ENCODE peak calls at places on chromosomes 7 and 10, in four cellular contexts. G is IMR-90, B is K562, J is GM12878. F is an unnamed sample.

GRCh38 chr10:75709830-75710229 is 278.4 kb downstream of the LRMDA start:
- DNase-seq in B (no peak), J (no peak), G (no peak), F (no peak)

GRCh38 chr10:110612629-110613028 is 31.5 kb upstream of the RBM20 start:
- DNase-seq in J (peak), B (no peak), G (no peak), F (no peak)

GRCh38 chr7:78395298-78396120 is 596.9 kb downstream of the PHTF2 start:
- DNase-seq in B (no peak), J (no peak), G (peak), F (no peak)

GRCh38 chr7:46071076-46071475 is 150.0 kb upstream of the IGFBP3 start:
- DNase-seq in G (no peak), B (no peak), J (no peak), F (no peak)

GRCh38 chr7:140898794-140899548 is 25.8 kb downstream of the BRAF start:
- DNase-seq in J (no peak), G (peak), B (no peak), F (no peak)

GRCh38 chr10:44366936-44367630 is 17.8 kb downstream of the CXCL12 start:
- DNase-seq in J (no peak), B (no peak), G (peak), F (no peak)

GRCh38 chr10:71547290-71547689 is 150.6 kb downstream of the CDH23 start:
- DNase-seq in G (no peak), B (peak), J (no peak), F (no peak)

GRCh38 chr7:94135180-94135579 is 131.0 kb upstream of the BET1 start:
- DNase-seq in B (no peak), J (no peak), G (peak), F (no peak)

GRCh38 chr7:55179897-55180682 is 161.3 kb downstream of the EGFR start:
- DNase-seq in B (no peak), G (no peak), J (no peak), F (no peak)

GRCh38 chr7:77823787-77824186 is 25.2 kb downstream of the PHTF2 start:
- DNase-seq in G (no peak), J (no peak), B (no peak), F (no peak)

GRCh38 chr7:121442845-121443244 is 46.7 kb upstream of the FAM3C start:
- DNase-seq in B (no peak), G (no peak), J (no peak), F (no peak)

GRCh38 chr10:70575874-70576802 is 26.4 kb downstream of the PRF1 start:
- DNase-seq in B (peak), G (no peak), J (peak), F (no peak)

GRCh38 chr10:64288404-64288803 is 767.2 kb downstream of the REEP3 start:
- DNase-seq in J (no peak), G (no peak), B (no peak), F (no peak)

GRCh38 chr10:110664483-110665420 is 20.6 kb downstream of the RBM20 start:
- DNase-seq in J (no peak), G (peak), B (peak), F (peak)

GRCh38 chr10:618229-618989 is 71.1 kb downstream of the DIP2C start:
- DNase-seq in G (no peak), J (no peak), B (no peak), F (no peak)

GRCh38 chr7:39510738-39511372 is 55.3 kb upstream of the YAE1 start:
- DNase-seq in J (no peak), G (peak), B (no peak), F (no peak)

GRCh38 chr10:70478191-70479160 is at the start of gene PALD1:
- DNase-seq in J (no peak), G (no peak), B (peak), F (peak)

GRCh38 chr10:129501652-129502436 is 34.8 kb downstream of the MGMT start:
- DNase-seq in J (peak), G (no peak), B (no peak), F (no peak)

GRCh38 chr7:105853931-105854419 is 22.4 kb downstream of the ATXN7L1 start:
- DNase-seq in J (no peak), B (no peak), G (peak), F (no peak)

GRCh38 chr10:12844796-12845524 is 156.6 kb downstream of the CCDC3 start:
- DNase-seq in J (no peak), G (peak), B (no peak), F (peak)

GRCh38 chr10:118542205-118542604 is 53.2 kb downstream of the PRLHR start:
- DNase-seq in B (no peak), G (no peak), J (no peak), F (no peak)

GRCh38 chr10:118542789-118543188 is 52.7 kb downstream of the PRLHR start:
- DNase-seq in G (no peak), J (no peak), B (no peak), F (no peak)

GRCh38 chr10:118544401-118544948 is 51.0 kb downstream of the PRLHR start:
- DNase-seq in G (no peak), B (no peak), J (no peak), F (no peak)

GRCh38 chr10:118545381-118545780 is 50.1 kb downstream of the PRLHR start:
- DNase-seq in G (no peak), J (no peak), B (no peak), F (no peak)

GRCh38 chr10:118543714-118544400 is 51.6 kb downstream of the PRLHR start:
- DNase-seq in B (peak), G (peak), J (no peak), F (peak)
- TF ChIP-seq ELK1 in B (no peak), G (no peak), J (no peak), F (no peak)

DNA sequence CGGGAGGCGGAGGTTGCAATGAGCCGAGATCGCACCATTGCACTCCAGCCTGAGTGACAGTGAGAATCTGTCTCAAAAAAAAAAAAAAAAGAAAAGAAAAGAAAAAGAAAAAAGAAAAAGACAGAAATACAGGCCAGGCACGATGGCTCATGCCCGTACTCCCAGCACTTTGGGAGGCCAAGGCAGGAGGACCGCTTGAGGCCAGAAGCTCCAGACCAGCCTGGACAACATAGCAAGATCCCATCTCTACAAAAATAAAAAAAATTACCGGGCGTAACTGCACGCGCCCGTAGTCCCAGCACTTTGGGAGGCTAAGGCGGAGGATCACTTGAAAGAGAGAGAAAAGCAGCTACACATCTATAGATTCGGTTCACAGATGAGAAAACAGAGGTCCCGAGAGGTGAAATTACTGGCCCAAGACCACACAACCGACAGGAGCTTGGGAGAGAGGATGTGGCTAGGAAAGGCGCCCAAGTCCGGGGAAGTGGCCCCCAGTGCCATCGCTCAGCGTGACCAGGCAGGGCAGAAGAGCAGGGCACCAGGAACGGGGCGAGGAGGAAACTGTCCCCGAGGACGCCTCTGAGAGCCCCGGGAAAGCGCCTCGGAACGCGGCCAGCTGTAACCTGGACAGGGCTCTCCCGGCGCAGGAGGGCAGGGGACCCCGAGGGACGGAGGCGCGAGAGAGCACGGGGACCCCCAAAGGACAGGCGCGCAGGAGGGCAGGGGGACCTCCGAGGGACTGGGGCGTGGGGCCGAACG is 612 bp downstream of the SNX8 start:
- DNase-seq in G (no peak), B (no peak), J (no peak), F (no peak)
- TF ChIP-seq ELK1 in G (no peak), B (no peak), J (no peak), F (no peak)

DNA sequence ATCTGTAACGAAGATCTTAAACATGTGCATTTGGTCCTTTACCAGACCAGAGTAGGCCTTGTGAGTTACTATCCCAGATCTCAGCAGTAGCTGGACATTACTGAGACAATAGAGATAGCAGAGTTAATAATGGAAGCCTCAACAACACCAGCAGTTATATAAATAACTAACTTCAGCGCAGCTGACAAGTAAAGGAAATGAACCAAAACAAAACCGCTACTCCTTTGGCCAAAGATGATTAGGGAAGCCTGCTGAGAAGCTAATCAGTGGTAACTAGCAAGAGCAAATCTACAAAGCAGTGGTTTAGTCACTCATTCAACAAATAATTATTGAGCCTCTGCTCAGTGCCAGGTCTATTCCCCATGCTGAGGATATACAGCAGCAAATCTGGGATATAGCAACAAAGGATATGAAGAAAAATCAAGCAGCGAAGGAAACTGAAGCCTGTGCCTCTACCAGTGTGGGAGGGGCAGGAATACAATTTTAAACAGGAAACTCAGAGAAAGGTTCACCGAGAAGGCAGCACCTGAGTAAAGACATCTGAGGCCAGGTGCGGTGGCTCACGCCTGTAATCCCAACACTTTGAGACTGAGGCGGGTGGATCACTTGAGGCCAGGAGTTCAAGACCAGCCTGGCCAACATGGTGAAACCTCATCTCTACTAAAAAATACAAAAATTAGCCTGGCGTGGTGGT is 103.6 kb downstream of the ELMO1 start:
- DNase-seq in J (peak), G (no peak), B (no peak), F (no peak)
- TF ChIP-seq ELK1 in J (no peak), G (no peak), B (no peak), F (no peak)

DNA sequence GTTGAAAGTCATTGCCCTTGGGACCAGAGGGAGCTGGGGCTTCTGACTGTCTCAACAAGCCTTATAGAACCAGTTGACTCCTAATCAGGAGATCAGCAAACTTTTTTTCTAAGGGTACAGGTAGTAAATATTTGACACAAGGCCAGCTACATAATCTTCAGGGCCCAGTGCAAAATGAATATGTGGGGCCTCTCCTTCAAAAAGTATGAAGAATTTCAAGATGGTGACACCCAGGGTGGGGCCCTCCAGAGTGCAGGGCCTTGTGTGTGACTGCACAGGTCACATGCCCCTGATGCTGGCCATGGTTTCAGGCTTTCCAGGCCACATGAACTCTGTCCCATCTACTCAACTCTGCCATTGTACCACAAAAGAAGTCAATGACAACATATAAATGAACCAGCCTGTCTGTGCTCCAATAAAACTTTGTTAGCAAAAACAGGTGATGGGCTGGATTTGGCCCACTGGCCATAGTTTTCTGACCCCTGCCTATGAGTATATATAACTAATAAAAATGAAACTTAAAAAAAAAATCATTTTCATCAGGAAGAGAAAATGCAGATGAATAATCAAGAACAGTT is 6.1 kb downstream of the MMRN2 start:
- DNase-seq in G (no peak), J (no peak), B (no peak), F (no peak)
- TF ChIP-seq ELK1 in G (no peak), J (no peak), B (no peak), F (no peak)

GRCh38 chr10:5095687-5096086 is 1.5 kb downstream of the AKR1C3 start:
- DNase-seq in G (no peak), B (no peak), J (no peak), F (peak)

GRCh38 chr10:5092375-5092774 is 1.8 kb upstream of the AKR1C3 start:
- DNase-seq in B (no peak), G (no peak), J (no peak), F (no peak)

GRCh38 chr10:5092848-5093790 is 1.1 kb upstream of the AKR1C3 start:
- DNase-seq in J (no peak), B (no peak), G (no peak), F (peak)

GRCh38 chr10:5096108-5096507 is 1.9 kb downstream of the AKR1C3 start:
- DNase-seq in J (no peak), B (no peak), G (no peak), F (no peak)

DNA sequence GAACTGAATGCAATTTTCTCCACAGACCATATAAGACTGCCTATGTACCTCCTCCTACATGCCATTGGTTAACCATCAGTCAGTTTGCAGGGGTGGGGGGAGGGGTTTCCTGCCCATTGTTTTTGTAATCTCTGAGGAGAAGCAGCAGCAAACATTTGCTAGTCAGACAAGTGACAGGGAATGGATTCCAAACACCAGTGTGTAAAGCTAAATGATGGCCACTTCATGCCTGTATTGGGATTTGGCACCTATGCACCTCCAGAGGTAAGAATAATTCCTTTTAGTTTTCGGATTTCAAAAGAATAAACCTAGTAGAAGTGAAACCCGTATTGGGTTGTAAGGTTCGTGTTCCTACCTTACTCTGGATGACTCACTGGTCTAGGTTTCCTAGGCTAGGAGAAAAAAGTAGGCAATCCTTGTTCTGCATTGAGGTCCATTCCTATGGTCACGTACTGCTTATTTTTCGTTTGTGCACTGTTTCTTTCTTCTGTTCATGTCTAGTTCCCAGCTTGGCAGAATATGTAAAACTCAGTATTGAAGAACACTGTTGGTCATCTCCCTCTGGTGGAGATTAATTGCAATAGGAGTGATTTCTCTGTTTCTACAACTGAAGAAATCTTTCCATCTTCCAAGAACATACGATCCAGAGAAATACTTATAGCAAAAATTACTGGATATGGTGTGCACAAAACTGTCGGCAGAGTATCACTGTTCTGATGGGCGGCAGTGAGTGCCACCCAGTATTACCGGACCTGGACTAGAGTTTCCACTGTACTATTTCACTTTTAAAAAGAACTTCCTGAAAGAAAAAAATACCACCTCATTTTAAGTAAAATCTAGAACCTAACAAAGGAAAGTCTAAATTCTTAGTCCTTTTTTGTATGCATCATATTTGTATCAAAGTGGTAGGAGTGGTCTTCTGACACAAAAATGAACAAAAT is at the start of gene AKR1C3:
- DNase-seq in J (no peak), G (peak), B (peak), F (peak)
- TF ChIP-seq ELK1 in J (no peak), G (no peak), B (no peak), F (no peak)

GRCh38 chr10:121594623-121595320 is 3.5 kb downstream of the FGFR2 start:
- DNase-seq in G (no peak), J (no peak), B (no peak), F (no peak)
- TF ChIP-seq ELK1 in G (no peak), J (no peak), B (no peak), F (no peak)

GRCh38 chr7:128920913-128921582 is 10.5 kb upstream of the KCP start:
- DNase-seq in G (no peak), J (no peak), B (no peak), F (no peak)
- TF ChIP-seq ELK1 in G (no peak), J (no peak), B (no peak), F (no peak)

DNA sequence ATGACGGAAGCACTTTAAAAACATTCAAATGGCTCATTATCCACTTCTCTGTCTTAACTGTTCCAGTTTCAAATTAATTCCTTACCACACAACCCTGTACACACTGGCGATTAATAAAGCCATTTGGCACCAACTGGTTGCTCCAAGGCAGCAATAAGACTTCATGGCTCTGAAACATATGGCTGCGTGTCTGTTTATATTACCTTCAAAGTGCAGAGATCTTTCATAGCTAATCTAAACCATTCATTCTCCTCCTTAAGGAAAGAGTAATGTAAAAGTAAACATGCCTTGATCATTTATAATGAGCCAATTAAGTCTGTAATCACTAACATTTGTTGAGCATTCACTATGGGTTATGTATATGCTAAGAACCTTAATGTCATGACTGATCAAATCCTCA is 325.7 kb downstream of the PARD3 start:
- DNase-seq in B (no peak), G (no peak), J (no peak), F (no peak)
- TF ChIP-seq ELK1 in B (no peak), G (no peak), J (no peak), F (no peak)